ENCODE peak calls at places on chromosome 6, in five cellular contexts. C, S, O, E and A are unnamed samples.

GRCh38 chr6:87702589-87702945 is 534 bp upstream of the AKIRIN2 start:
- DNase-seq in C (no peak), S (peak), O (no peak), E (no peak), A (no peak)

GRCh38 chr6:62090442-62091229 is 195.4 kb downstream of the KHDRBS2 start:
- DNase-seq in C (no peak), S (no peak), O (no peak), E (no peak), A (no peak)

GRCh38 chr6:93341900-93342613 is 77.3 kb downstream of the EPHA7 start:
- DNase-seq in C (no peak), S (no peak), O (no peak), E (no peak), A (no peak)

GRCh38 chr6:158653577-158654354 is 3.9 kb downstream of the SYTL3 start:
- DNase-seq in C (peak), S (peak), O (no peak), E (peak), A (peak)

GRCh38 chr6:156652231-156652750 is 124.9 kb upstream of the ARID1B start:
- DNase-seq in C (no peak), S (peak), O (no peak), E (no peak), A (no peak)

GRCh38 chr6:157644043-157644810 is 178.8 kb upstream of the SNX9 start:
- DNase-seq in C (no peak), S (no peak), O (no peak), E (no peak), A (peak)

GRCh38 chr6:33160728-33161323 is 31.4 kb downstream of the COL11A2 start:
- DNase-seq in C (no peak), S (peak), O (peak), E (peak), A (peak)

GRCh38 chr6:28537065-28537464 is 11.4 kb downstream of the GPX5 start:
- DNase-seq in C (no peak), S (peak), O (no peak), E (no peak), A (no peak)

GRCh38 chr6:112639436-112639835 is 292.3 kb downstream of the RFPL4B start:
- DNase-seq in C (no peak), S (peak), O (no peak), E (no peak), A (no peak)

GRCh38 chr6:34476462-34476861 is 10.6 kb downstream of the PACSIN1 start:
- DNase-seq in C (no peak), S (no peak), O (no peak), E (no peak), A (no peak)

GRCh38 chr6:164807125-164807524 is 502.3 kb downstream of the C6orf118 start:
- DNase-seq in C (no peak), S (no peak), O (no peak), E (no peak), A (no peak)

GRCh38 chr6:118894425-118895240 is 681 bp downstream of the ASF1A start:
- DNase-seq in C (peak), S (peak), O (peak), E (peak), A (peak)

GRCh38 chr6:5215181-5215580 is 45.6 kb downstream of the LYRM4 start:
- DNase-seq in C (no peak), S (peak), O (no peak), E (no peak), A (no peak)

GRCh38 chr6:33082702-33083101 is 6.9 kb downstream of the HLA-DPB1 start:
- DNase-seq in C (no peak), S (peak), O (no peak), E (peak), A (no peak)

GRCh38 chr6:6823030-6823429 is 234.5 kb downstream of the LY86 start:
- DNase-seq in C (no peak), S (no peak), O (no peak), E (no peak), A (no peak)

GRCh38 chr6:116371384-116372209 is 850 bp downstream of the DSE start:
- DNase-seq in C (no peak), S (peak), O (peak), E (peak), A (no peak)

GRCh38 chr6:131923356-131923755 is 27.8 kb downstream of the CCN2 start:
- DNase-seq in C (no peak), S (peak), O (peak), E (peak), A (peak)

GRCh38 chr6:5997420-5998093 is 9.2 kb downstream of the NRN1 start:
- DNase-seq in C (no peak), S (no peak), O (no peak), E (no peak), A (no peak)

GRCh38 chr6:97240222-97240621 is 42.8 kb downstream of the MMS22L start:
- DNase-seq in C (no peak), S (peak), O (no peak), E (no peak), A (no peak)

GRCh38 chr6:146950351-146950835 is 253.8 kb upstream of the STXBP5 start:
- DNase-seq in C (peak), S (no peak), O (no peak), E (no peak), A (peak)

GRCh38 chr6:154039231-154039842 is at the start of gene OPRM1:
- DNase-seq in C (peak), S (peak), O (no peak), E (peak), A (no peak)

GRCh38 chr6:28474441-28475219 is 31.3 kb upstream of the ZSCAN23 start:
- DNase-seq in C (peak), S (peak), O (no peak), E (no peak), A (peak)

GRCh38 chr6:79802657-79803310 is 144.6 kb downstream of the ELOVL4 start:
- DNase-seq in C (no peak), S (no peak), O (no peak), E (no peak), A (no peak)

GRCh38 chr6:136324981-136325380 is 35.3 kb upstream of the BCLAF1 start:
- DNase-seq in C (no peak), S (no peak), O (no peak), E (peak), A (no peak)

GRCh38 chr6:150409576-150410066 is 40.8 kb downstream of the IYD start:
- DNase-seq in C (no peak), S (no peak), O (no peak), E (peak), A (no peak)

GRCh38 chr6:674406-674805 is 17.5 kb upstream of the HUS1B start:
- DNase-seq in C (no peak), S (no peak), O (no peak), E (no peak), A (no peak)

GRCh38 chr6:679282-679681 is 13.7 kb downstream of the EXOC2 start:
- DNase-seq in C (no peak), S (peak), O (no peak), E (no peak), A (no peak)

GRCh38 chr6:678515-678914 is 14.4 kb downstream of the EXOC2 start:
- DNase-seq in C (no peak), S (no peak), O (no peak), E (no peak), A (no peak)

GRCh38 chr6:677919-678318 is 15.0 kb downstream of the EXOC2 start:
- DNase-seq in C (no peak), S (no peak), O (no peak), E (no peak), A (no peak)

DNA sequence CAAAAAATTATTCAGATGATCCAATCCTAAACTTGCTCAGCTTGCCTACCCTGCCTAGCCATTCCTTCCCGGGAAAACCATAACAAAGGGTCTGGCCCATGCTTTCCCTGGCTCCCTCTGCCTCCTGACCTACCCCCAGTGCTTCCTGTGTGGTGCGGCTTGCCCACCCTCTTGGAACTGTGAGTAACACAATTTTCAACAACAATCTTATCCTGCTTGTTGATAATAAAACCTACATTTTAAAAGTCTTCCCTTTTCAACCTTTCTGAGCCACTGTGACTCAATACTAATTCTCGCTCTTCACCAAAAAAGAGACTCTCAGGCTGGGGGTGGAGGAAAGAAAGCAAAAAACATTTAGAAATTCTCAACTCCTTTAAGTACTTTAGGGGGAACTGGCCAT is 18.0 kb downstream of the EXOC2 start:
- DNase-seq in C (no peak), S (no peak), O (no peak), E (no peak), A (no peak)
- H3K4me3 ChIP-seq in C (no peak), S (no peak), O (no peak), E (no peak), A (no peak)

GRCh38 chr6:29557320-29557719 is 2.2 kb downstream of the UBD start:
- DNase-seq in C (no peak), S (no peak), O (no peak), E (no peak), A (no peak)

GRCh38 chr6:29558439-29559079 is 973 bp downstream of the UBD start:
- DNase-seq in C (no peak), S (no peak), O (no peak), E (no peak), A (no peak)

GRCh38 chr6:29552512-29553051 is 7.0 kb downstream of the UBD start:
- DNase-seq in C (no peak), S (peak), O (no peak), E (no peak), A (peak)

GRCh38 chr6:29554764-29555163 is 4.8 kb downstream of the UBD start:
- DNase-seq in C (no peak), S (no peak), O (no peak), E (no peak), A (no peak)

GRCh38 chr6:29553268-29554057 is 6.1 kb downstream of the UBD start:
- DNase-seq in C (peak), S (peak), O (peak), E (peak), A (no peak)
- H3K4me3 ChIP-seq in C (peak), S (no peak), O (peak), E (no peak), A (no peak)

GRCh38 chr6:120005292-120005976 is 655.9 kb upstream of the MAN1A1 start:
- DNase-seq in C (no peak), S (no peak), O (no peak), E (no peak), A (peak)
- H3K4me3 ChIP-seq in C (no peak), S (no peak), O (no peak), E (no peak), A (peak)

GRCh38 chr6:95133578-95133977 is 443.8 kb upstream of the MANEA start:
- DNase-seq in C (no peak), S (peak), O (no peak), E (no peak), A (no peak)

GRCh38 chr6:95127266-95127665 is 450.1 kb upstream of the MANEA start:
- DNase-seq in C (no peak), S (no peak), O (no peak), E (no peak), A (no peak)

DNA sequence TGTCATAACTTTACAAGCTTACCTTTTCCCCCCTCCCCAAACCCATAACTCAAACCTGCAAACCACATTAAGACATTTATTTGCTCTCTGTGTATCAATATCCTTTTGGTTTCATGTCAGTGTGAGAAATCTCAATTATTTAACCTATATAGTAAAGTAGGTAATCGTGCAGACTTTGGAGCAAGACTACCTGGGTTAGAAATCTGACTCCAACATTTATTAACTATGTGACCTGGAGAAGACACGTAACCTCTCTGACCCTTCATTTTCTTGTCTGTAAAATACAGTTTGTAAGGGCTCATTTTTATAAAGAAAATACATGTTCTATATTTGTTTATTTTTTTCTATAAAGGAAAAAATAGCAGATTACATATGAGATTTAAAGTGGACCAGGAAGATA is 448.9 kb upstream of the MANEA start:
- DNase-seq in C (no peak), S (no peak), O (no peak), E (no peak), A (no peak)
- H3K4me3 ChIP-seq in C (no peak), S (no peak), O (no peak), E (no peak), A (no peak)

GRCh38 chr6:159972506-159973268 is 3.8 kb downstream of the IGF2R start:
- DNase-seq in C (no peak), S (no peak), O (no peak), E (no peak), A (no peak)

GRCh38 chr6:159973406-159973805 is 4.5 kb downstream of the IGF2R start:
- DNase-seq in C (no peak), S (no peak), O (no peak), E (no peak), A (no peak)

GRCh38 chr6:159970659-159971063 is 1.8 kb downstream of the IGF2R start:
- DNase-seq in C (no peak), S (no peak), O (no peak), E (no peak), A (no peak)

GRCh38 chr6:159969921-159970320 is 1.0 kb downstream of the IGF2R start:
- DNase-seq in C (no peak), S (peak), O (peak), E (peak), A (no peak)

DNA sequence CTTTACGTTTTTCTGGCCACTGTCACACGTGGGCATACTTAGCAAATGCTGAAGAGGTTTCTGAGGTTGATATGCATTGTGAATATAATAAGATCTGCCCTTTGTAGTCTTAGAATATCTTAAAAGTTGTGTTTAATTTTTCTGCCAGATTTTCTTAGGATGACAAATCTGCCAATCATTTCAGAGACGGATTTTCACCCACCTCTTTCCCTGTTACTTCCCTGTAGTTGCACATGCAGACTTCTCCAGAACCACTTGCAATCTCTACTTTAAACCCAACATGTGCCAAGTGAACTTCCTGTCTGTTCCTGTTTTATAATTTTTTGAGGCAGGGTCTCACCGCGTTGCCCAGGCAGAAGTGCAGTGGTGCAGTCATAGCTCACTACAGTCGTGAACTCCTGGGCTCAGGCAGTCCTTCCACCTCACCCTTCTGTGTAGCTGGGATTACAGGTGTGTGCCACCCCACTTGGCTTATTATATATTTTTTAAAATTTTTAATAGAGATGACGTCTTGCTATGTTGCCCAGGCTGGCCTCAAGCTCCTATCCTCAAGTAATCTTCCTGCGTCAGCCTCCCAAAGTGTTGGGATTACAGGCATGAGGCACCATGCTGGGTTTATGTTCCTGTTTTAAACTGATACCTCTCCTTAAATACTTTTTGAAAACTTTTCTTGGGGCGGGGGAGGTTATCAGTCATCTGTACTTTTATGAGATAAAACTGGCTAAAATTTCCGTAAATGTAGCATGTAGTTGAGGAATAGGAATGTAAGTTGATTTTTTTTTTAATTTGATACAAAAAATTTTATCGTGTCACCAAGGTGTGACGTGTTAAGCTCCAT is 2.7 kb downstream of the IGF2R start:
- DNase-seq in C (no peak), S (no peak), O (no peak), E (no peak), A (no peak)
- H3K4me3 ChIP-seq in C (no peak), S (no peak), O (no peak), E (no peak), A (no peak)

DNA sequence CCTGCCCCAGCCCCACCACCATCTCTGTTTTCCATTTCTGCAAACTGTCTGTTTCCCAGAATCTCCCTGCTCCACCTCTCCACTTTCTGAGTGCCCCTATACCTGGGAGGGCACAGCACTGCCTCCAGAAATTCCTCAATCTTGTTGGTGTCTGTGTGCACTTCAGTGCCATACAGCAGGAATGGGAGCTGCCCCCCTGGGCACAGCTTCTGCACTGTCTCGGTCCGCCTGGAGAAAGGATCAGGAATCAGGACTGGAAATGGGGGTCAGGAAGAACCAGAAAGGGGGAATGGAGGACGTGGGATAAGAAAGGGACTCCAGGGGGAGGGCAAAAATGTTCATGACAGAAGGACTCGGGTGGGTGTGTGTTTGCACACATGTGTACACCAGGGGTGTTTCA is 2.6 kb downstream of the CLIC1 start:
- DNase-seq in C (no peak), S (no peak), O (no peak), E (no peak), A (no peak)
- H3K4me3 ChIP-seq in C (peak), S (peak), O (no peak), E (no peak), A (no peak)

GRCh38 chr6:99618649-99619408 is 12.2 kb downstream of the PRDM13 start:
- DNase-seq in C (no peak), S (no peak), O (no peak), E (no peak), A (no peak)
- H3K4me3 ChIP-seq in C (no peak), S (no peak), O (no peak), E (no peak), A (no peak)

GRCh38 chr6:38354033-38354373 is 285.7 kb downstream of the BTBD9 start:
- DNase-seq in C (no peak), S (no peak), O (no peak), E (no peak), A (no peak)
- H3K4me3 ChIP-seq in C (no peak), S (no peak), O (no peak), E (no peak), A (no peak)

GRCh38 chr6:98832282-98833100 is 1.9 kb upstream of the POU3F2 start:
- DNase-seq in C (no peak), S (peak), O (no peak), E (no peak), A (no peak)
- H3K4me3 ChIP-seq in C (no peak), S (peak), O (no peak), E (no peak), A (peak)

GRCh38 chr6:11023032-11023431 is 21.1 kb downstream of the ELOVL2 start:
- DNase-seq in C (no peak), S (no peak), O (no peak), E (no peak), A (no peak)

GRCh38 chr6:11027565-11028110 is 16.5 kb downstream of the ELOVL2 start:
- DNase-seq in C (no peak), S (no peak), O (no peak), E (no peak), A (no peak)

GRCh38 chr6:11028959-11029358 is 15.1 kb downstream of the ELOVL2 start:
- DNase-seq in C (no peak), S (no peak), O (no peak), E (no peak), A (no peak)

GRCh38 chr6:11025094-11025493 is 19.0 kb downstream of the ELOVL2 start:
- DNase-seq in C (no peak), S (no peak), O (no peak), E (no peak), A (no peak)

GRCh38 chr6:11025911-11026635 is 18.0 kb downstream of the ELOVL2 start:
- DNase-seq in C (no peak), S (no peak), O (no peak), E (no peak), A (no peak)
- H3K4me3 ChIP-seq in C (peak), S (no peak), O (no peak), E (no peak), A (no peak)